ENCODE peak calls at places on chromosomes 16 and 17, in nine cellular contexts. J, S, N, M, W, K, X, H and Q are unnamed samples.
A peak's percentile ranks its signal among the peaks of the same experiment; 100 is the strongest.

GRCh38 chr16:81910366-81910885 is 100.8 kb downstream of the SDR42E1 start:
- DNase-seq in X (no peak), K (no peak), S (no peak), H (no peak), M (no peak), W (no peak), N (no peak), J (no peak), Q (no peak)

GRCh38 chr17:46851029-46851741 is at the start of gene WNT9B:
- DNase-seq in X (no peak), N (no peak), H (no peak), S (peak; percentile 14), M (peak; percentile 12), W (no peak), J (no peak), K (no peak), Q (no peak)

GRCh38 chr16:11535494-11535893 is 51.2 kb downstream of the LITAF start:
- DNase-seq in N (no peak), S (no peak), K (no peak), X (no peak), W (no peak), M (no peak), J (no peak), H (no peak), Q (no peak)

GRCh38 chr16:77499373-77500285 is 64.8 kb upstream of the ADAMTS18 start:
- DNase-seq in X (no peak), W (peak; percentile 13), J (no peak), K (no peak), H (peak; percentile 26), M (peak; percentile 71), N (no peak), S (no peak), Q (peak; percentile 62)

GRCh38 chr16:49833796-49834195 is 22.1 kb downstream of the ZNF423 start:
- DNase-seq in N (peak; percentile 40), M (no peak), S (no peak), K (no peak), W (no peak), H (no peak), X (no peak), J (no peak), Q (peak; percentile 92)

GRCh38 chr16:87053016-87053982 is 263.9 kb downstream of the C16orf95 start:
- DNase-seq in M (no peak), N (no peak), W (no peak), J (no peak), S (no peak), H (no peak), X (no peak), K (no peak), Q (peak; percentile 61)

GRCh38 chr16:4616047-4616811 is 1.5 kb upstream of the UBALD1 start:
- DNase-seq in N (peak; percentile 97), X (peak; percentile 98), M (peak; percentile 100), J (peak; percentile 98), S (peak; percentile 98), K (peak; percentile 100), H (peak; percentile 100), W (peak; percentile 100), Q (peak; percentile 100)

GRCh38 chr17:43936434-43936833 is 5.8 kb downstream of the PPY start:
- DNase-seq in K (no peak), M (peak; percentile 14), X (no peak), J (no peak), W (no peak), S (no peak), H (no peak), N (no peak), Q (no peak)

GRCh38 chr16:35492225-35492624 is 2032.8 kb downstream of the TP53TG3F start:
- DNase-seq in K (no peak), W (no peak), H (no peak), S (no peak), J (no peak), X (no peak), N (no peak), M (no peak), Q (no peak)

GRCh38 chr17:2122641-2123302 is 67.9 kb downstream of the HIC1 start:
- DNase-seq in W (peak; percentile 91), S (no peak), H (peak; percentile 45), M (peak; percentile 86), K (no peak), J (no peak), X (no peak), N (no peak), Q (peak; percentile 70)

GRCh38 chr17:42135151-42135550 is 12.5 kb downstream of the HSPB9 start:
- DNase-seq in S (no peak), K (no peak), W (no peak), X (no peak), N (no peak), H (no peak), M (no peak), J (no peak), Q (no peak)

GRCh38 chr16:84699147-84699711 is 571 bp upstream of the USP10 start:
- DNase-seq in H (no peak), N (no peak), M (no peak), X (no peak), J (no peak), W (no peak), K (no peak), S (no peak), Q (no peak)

GRCh38 chr16:9869776-9870175 is 312.5 kb downstream of the GRIN2A start:
- DNase-seq in M (no peak), W (no peak), X (no peak), N (no peak), K (no peak), J (no peak), S (no peak), H (no peak), Q (no peak)

GRCh38 chr16:11314309-11314894 is 30.9 kb upstream of the RMI2 start:
- DNase-seq in H (no peak), S (no peak), X (no peak), J (no peak), K (no peak), M (no peak), N (no peak), W (no peak), Q (no peak)